ENCODE peak calls at places on chromosomes 12 and 14, in nine cellular contexts. One of them, this sample, is unnamed.

GRCh38 chr12:107229827-107230226 is 136.5 kb upstream of the CRY1 start:
- DNase-seq in WERI-Rb-1: no peak
- DNase-seq in neural crest cell: no peak
- DNase-seq in AG10803: no peak
- DNase-seq in upper lobe of right lung: no peak
- DNase-seq in HFFc6: no peak
- DNase-seq in uterus: no peak
- DNase-seq in AG04450: no peak
- DNase-seq in fibroblast of pulmonary artery: no peak
- DNase-seq in this sample: no peak

GRCh38 chr14:104808456-104808855 is 7.6 kb downstream of the ZBTB42 start:
- DNase-seq in WERI-Rb-1: no peak
- DNase-seq in neural crest cell: no peak
- DNase-seq in AG10803: no peak
- DNase-seq in upper lobe of right lung: peak
- DNase-seq in HFFc6: no peak
- DNase-seq in uterus: no peak
- DNase-seq in AG04450: no peak
- DNase-seq in fibroblast of pulmonary artery: no peak
- DNase-seq in this sample: no peak

GRCh38 chr14:71487941-71488340 is 444.3 kb upstream of the RGS6 start:
- DNase-seq in WERI-Rb-1: no peak
- DNase-seq in neural crest cell: no peak
- DNase-seq in AG10803: no peak
- DNase-seq in upper lobe of right lung: no peak
- DNase-seq in HFFc6: no peak
- DNase-seq in uterus: no peak
- DNase-seq in AG04450: no peak
- DNase-seq in fibroblast of pulmonary artery: no peak
- DNase-seq in this sample: no peak

GRCh38 chr12:69880566-69880965 is 55.5 kb downstream of the MYRFL start:
- DNase-seq in WERI-Rb-1: no peak
- DNase-seq in neural crest cell: no peak
- DNase-seq in AG10803: peak
- DNase-seq in upper lobe of right lung: no peak
- DNase-seq in HFFc6: peak
- DNase-seq in uterus: no peak
- DNase-seq in AG04450: no peak
- DNase-seq in fibroblast of pulmonary artery: peak
- DNase-seq in this sample: no peak

GRCh38 chr12:54016478-54016964 is 7.7 kb downstream of the HOXC8 start:
- DNase-seq in WERI-Rb-1: no peak
- DNase-seq in neural crest cell: no peak
- DNase-seq in AG10803: peak
- DNase-seq in upper lobe of right lung: no peak
- DNase-seq in HFFc6: peak
- DNase-seq in uterus: peak
- DNase-seq in AG04450: no peak
- DNase-seq in fibroblast of pulmonary artery: peak
- DNase-seq in this sample: no peak

GRCh38 chr14:44795725-44796124 is 166.0 kb downstream of the KLHL28 start:
- DNase-seq in WERI-Rb-1: no peak
- DNase-seq in neural crest cell: no peak
- DNase-seq in AG10803: no peak
- DNase-seq in upper lobe of right lung: no peak
- DNase-seq in HFFc6: no peak
- DNase-seq in uterus: no peak
- DNase-seq in AG04450: no peak
- DNase-seq in fibroblast of pulmonary artery: no peak
- DNase-seq in this sample: no peak

GRCh38 chr14:54465654-54466053 is 23.1 kb downstream of the GMFB start:
- DNase-seq in WERI-Rb-1: peak
- DNase-seq in neural crest cell: no peak
- DNase-seq in AG10803: no peak
- DNase-seq in upper lobe of right lung: no peak
- DNase-seq in HFFc6: no peak
- DNase-seq in uterus: no peak
- DNase-seq in AG04450: no peak
- DNase-seq in fibroblast of pulmonary artery: no peak
- DNase-seq in this sample: no peak

GRCh38 chr12:80269953-80270552 is 170.7 kb downstream of the OTOGL start:
- DNase-seq in WERI-Rb-1: no peak
- DNase-seq in neural crest cell: peak
- DNase-seq in AG10803: peak
- DNase-seq in upper lobe of right lung: no peak
- DNase-seq in HFFc6: peak
- DNase-seq in uterus: no peak
- DNase-seq in AG04450: peak
- DNase-seq in fibroblast of pulmonary artery: peak
- DNase-seq in this sample: no peak

GRCh38 chr14:61569783-61570182 is 125.5 kb upstream of the HIF1A start:
- DNase-seq in WERI-Rb-1: no peak
- DNase-seq in neural crest cell: no peak
- DNase-seq in AG10803: peak
- DNase-seq in upper lobe of right lung: peak
- DNase-seq in HFFc6: peak
- DNase-seq in uterus: no peak
- DNase-seq in AG04450: no peak
- DNase-seq in fibroblast of pulmonary artery: peak
- DNase-seq in this sample: peak

GRCh38 chr14:101687756-101688546 is 73.6 kb upstream of the PPP2R5C start:
- DNase-seq in WERI-Rb-1: no peak
- DNase-seq in neural crest cell: no peak
- DNase-seq in AG10803: no peak
- DNase-seq in upper lobe of right lung: no peak
- DNase-seq in HFFc6: no peak
- DNase-seq in uterus: no peak
- DNase-seq in AG04450: no peak
- DNase-seq in fibroblast of pulmonary artery: no peak
- DNase-seq in this sample: no peak

GRCh38 chr12:24979286-24979685 is 30.4 kb upstream of the BCAT1 start:
- DNase-seq in WERI-Rb-1: no peak
- DNase-seq in neural crest cell: no peak
- DNase-seq in AG10803: no peak
- DNase-seq in upper lobe of right lung: no peak
- DNase-seq in HFFc6: no peak
- DNase-seq in uterus: no peak
- DNase-seq in AG04450: no peak
- DNase-seq in fibroblast of pulmonary artery: no peak
- DNase-seq in this sample: no peak

GRCh38 chr14:100165376-100165775 is 5.9 kb upstream of the DEGS2 start:
- DNase-seq in WERI-Rb-1: no peak
- DNase-seq in neural crest cell: no peak
- DNase-seq in AG10803: no peak
- DNase-seq in upper lobe of right lung: peak
- DNase-seq in HFFc6: no peak
- DNase-seq in uterus: no peak
- DNase-seq in AG04450: no peak
- DNase-seq in fibroblast of pulmonary artery: no peak
- DNase-seq in this sample: no peak
- TF ChIP-seq CTCF in WERI-Rb-1: no peak
- TF ChIP-seq CTCF in neural crest cell: no peak
- TF ChIP-seq CTCF in AG10803: no peak
- TF ChIP-seq CTCF in upper lobe of right lung: no peak
- TF ChIP-seq CTCF in HFFc6: no peak
- TF ChIP-seq CTCF in uterus: peak
- TF ChIP-seq CTCF in AG04450: no peak
- TF ChIP-seq CTCF in fibroblast of pulmonary artery: no peak
- TF ChIP-seq CTCF in this sample: no peak

DNA sequence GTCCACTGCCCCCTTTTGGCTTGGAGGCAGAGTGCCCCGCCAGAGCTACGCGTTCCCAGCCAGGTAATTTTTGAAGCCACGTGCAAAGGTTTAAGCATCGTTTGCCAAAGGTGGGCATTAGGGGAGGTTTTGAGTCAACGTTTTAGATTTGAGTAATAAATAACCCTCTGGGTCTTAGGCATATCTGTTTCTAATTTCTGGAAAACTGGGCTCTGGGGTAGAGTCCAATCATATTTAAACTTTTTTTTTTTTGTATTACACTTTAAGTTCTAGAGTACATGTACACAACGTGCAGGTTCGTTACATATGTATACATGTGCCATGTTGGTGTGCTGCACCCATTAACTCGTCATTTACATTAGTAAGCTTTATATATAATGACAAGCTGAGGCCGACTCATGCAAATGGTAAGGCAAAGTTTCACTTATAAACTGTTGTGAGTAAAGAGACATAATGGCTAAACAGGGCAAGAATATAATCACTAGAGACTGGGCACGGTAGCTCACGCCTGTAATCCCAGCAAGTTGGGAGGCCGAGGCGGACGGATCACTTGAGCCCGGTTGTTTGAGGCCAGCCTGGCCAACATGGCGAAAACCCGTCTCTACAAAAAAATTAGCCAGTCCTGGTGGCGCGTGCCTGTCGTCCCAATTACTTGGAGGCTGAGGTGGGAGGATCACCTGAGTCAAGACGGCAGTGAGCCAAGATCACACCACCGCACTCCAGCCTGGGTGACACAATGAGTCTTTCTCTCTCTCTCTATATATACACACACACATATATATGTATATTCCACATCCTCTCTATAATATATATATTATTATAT is 491 bp upstream of the NR2C1 start:
- DNase-seq in WERI-Rb-1: no peak
- DNase-seq in neural crest cell: no peak
- DNase-seq in AG10803: no peak
- DNase-seq in upper lobe of right lung: no peak
- DNase-seq in HFFc6: no peak
- DNase-seq in uterus: no peak
- DNase-seq in AG04450: no peak
- DNase-seq in fibroblast of pulmonary artery: no peak
- DNase-seq in this sample: no peak
- TF ChIP-seq CTCF in WERI-Rb-1: peak
- TF ChIP-seq CTCF in neural crest cell: peak
- TF ChIP-seq CTCF in AG10803: peak
- TF ChIP-seq CTCF in upper lobe of right lung: peak
- TF ChIP-seq CTCF in HFFc6: peak
- TF ChIP-seq CTCF in uterus: no peak
- TF ChIP-seq CTCF in AG04450: peak
- TF ChIP-seq CTCF in fibroblast of pulmonary artery: peak
- TF ChIP-seq CTCF in this sample: peak

DNA sequence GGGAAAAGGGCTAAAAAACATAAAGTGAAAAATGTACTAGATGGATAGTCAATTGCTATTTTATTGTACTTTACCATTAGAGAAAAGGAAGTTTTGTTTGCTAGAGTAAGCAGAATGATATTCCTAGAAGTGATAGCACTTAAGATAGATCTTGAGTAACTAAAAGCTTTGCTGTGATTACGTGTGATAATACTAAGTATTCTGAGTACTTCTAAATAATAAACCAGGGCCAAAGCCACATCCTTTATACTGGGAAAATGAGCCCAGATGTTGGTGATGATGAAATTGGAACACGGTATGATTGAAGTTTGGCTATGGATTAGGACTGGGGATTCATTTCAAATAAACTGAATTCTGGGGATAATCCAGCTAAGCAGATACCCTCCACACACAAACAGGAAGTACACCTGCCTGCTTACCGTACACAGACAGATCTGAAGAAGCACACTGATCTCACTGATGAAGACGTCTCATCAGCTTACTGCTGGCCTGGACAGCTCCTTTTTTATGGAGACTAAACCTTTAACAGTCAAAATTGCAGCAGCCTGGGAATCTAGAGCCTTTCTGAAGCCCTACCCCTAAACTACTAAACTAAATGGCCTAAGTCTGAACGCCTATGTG is 199.8 kb downstream of the LRFN5 start:
- DNase-seq in WERI-Rb-1: no peak
- DNase-seq in neural crest cell: no peak
- DNase-seq in AG10803: no peak
- DNase-seq in upper lobe of right lung: no peak
- DNase-seq in HFFc6: no peak
- DNase-seq in uterus: no peak
- DNase-seq in AG04450: no peak
- DNase-seq in fibroblast of pulmonary artery: no peak
- DNase-seq in this sample: no peak
- TF ChIP-seq CTCF in WERI-Rb-1: no peak
- TF ChIP-seq CTCF in neural crest cell: no peak
- TF ChIP-seq CTCF in AG10803: no peak
- TF ChIP-seq CTCF in upper lobe of right lung: no peak
- TF ChIP-seq CTCF in HFFc6: no peak
- TF ChIP-seq CTCF in uterus: no peak
- TF ChIP-seq CTCF in AG04450: no peak
- TF ChIP-seq CTCF in fibroblast of pulmonary artery: no peak
- TF ChIP-seq CTCF in this sample: no peak

GRCh38 chr12:88946377-88946997 is 366.2 kb upstream of the KITLG start:
- DNase-seq in WERI-Rb-1: no peak
- DNase-seq in neural crest cell: no peak
- DNase-seq in AG10803: peak
- DNase-seq in upper lobe of right lung: no peak
- DNase-seq in HFFc6: peak
- DNase-seq in uterus: no peak
- DNase-seq in AG04450: no peak
- DNase-seq in fibroblast of pulmonary artery: peak
- DNase-seq in this sample: peak

GRCh38 chr12:88951177-88951576 is 370.9 kb upstream of the KITLG start:
- DNase-seq in WERI-Rb-1: no peak
- DNase-seq in neural crest cell: no peak
- DNase-seq in AG10803: no peak
- DNase-seq in upper lobe of right lung: no peak
- DNase-seq in HFFc6: no peak
- DNase-seq in uterus: no peak
- DNase-seq in AG04450: no peak
- DNase-seq in fibroblast of pulmonary artery: no peak
- DNase-seq in this sample: no peak

GRCh38 chr12:88944403-88944802 is 364.1 kb upstream of the KITLG start:
- DNase-seq in WERI-Rb-1: no peak
- DNase-seq in neural crest cell: no peak
- DNase-seq in AG10803: peak
- DNase-seq in upper lobe of right lung: no peak
- DNase-seq in HFFc6: peak
- DNase-seq in uterus: no peak
- DNase-seq in AG04450: no peak
- DNase-seq in fibroblast of pulmonary artery: peak
- DNase-seq in this sample: no peak

GRCh38 chr12:88945041-88945732 is 364.9 kb upstream of the KITLG start:
- DNase-seq in WERI-Rb-1: no peak
- DNase-seq in neural crest cell: no peak
- DNase-seq in AG10803: no peak
- DNase-seq in upper lobe of right lung: no peak
- DNase-seq in HFFc6: no peak
- DNase-seq in uterus: no peak
- DNase-seq in AG04450: no peak
- DNase-seq in fibroblast of pulmonary artery: peak
- DNase-seq in this sample: no peak

DNA sequence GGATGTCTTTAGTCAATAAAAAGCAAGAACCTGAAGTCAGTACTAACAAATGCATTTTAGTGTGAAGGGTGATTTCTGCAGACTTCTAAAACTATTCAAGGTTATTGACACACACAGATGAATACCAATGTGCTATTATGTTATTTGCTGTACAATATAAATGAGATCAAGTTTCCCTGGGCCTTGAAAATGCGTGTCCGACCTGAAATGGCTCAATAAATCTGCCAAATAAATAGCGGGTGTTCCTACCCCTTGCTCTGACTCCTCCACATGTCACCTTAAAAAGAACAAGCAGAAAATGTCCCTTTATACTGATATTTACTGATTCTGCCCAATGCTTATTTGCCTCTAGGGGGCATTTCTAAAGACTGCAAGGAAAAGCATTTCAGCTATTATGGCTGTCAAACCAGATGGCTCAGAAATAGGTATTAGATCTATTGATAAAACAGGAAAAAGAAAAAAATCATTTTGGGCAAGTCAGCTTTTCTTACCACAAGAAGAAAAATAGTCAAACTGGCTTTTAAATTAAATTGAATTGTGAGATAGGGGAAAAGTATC is 367.3 kb upstream of the KITLG start:
- DNase-seq in WERI-Rb-1: no peak
- DNase-seq in neural crest cell: no peak
- DNase-seq in AG10803: no peak
- DNase-seq in upper lobe of right lung: no peak
- DNase-seq in HFFc6: no peak
- DNase-seq in uterus: no peak
- DNase-seq in AG04450: no peak
- DNase-seq in fibroblast of pulmonary artery: no peak
- DNase-seq in this sample: no peak
- TF ChIP-seq CTCF in WERI-Rb-1: no peak
- TF ChIP-seq CTCF in neural crest cell: peak
- TF ChIP-seq CTCF in AG10803: peak
- TF ChIP-seq CTCF in upper lobe of right lung: no peak
- TF ChIP-seq CTCF in HFFc6: peak
- TF ChIP-seq CTCF in uterus: no peak
- TF ChIP-seq CTCF in AG04450: peak
- TF ChIP-seq CTCF in fibroblast of pulmonary artery: peak
- TF ChIP-seq CTCF in this sample: no peak

This sample was measured in heart left ventricle.